ENCODE peak calls at places on chromosomes 1 and 21, in four cellular contexts. One of them, this sample, is unnamed.

GRCh38 chr1:202501281-202501680 is 152.8 kb downstream of the PPP1R12B start:
- DNase-seq in K562: no peak
- DNase-seq in HepG2: peak
- DNase-seq in H1: no peak
- DNase-seq in this sample: no peak

GRCh38 chr1:47569681-47570470 is 132.0 kb downstream of the FOXD2 start:
- DNase-seq in K562: no peak
- DNase-seq in HepG2: peak
- DNase-seq in H1: no peak
- DNase-seq in this sample: no peak

GRCh38 chr1:44693159-44693558 is 18.6 kb downstream of the ARMH1 start:
- DNase-seq in K562: no peak
- DNase-seq in HepG2: no peak
- DNase-seq in H1: no peak
- DNase-seq in this sample: no peak

GRCh38 chr1:19505694-19506457 is 20.5 kb upstream of the CAPZB start:
- DNase-seq in K562: no peak
- DNase-seq in HepG2: no peak
- DNase-seq in H1: no peak
- DNase-seq in this sample: peak

GRCh38 chr1:10378071-10378841 is 20.6 kb upstream of the PGD start:
- DNase-seq in K562: peak
- DNase-seq in HepG2: no peak
- DNase-seq in H1: no peak
- DNase-seq in this sample: no peak

GRCh38 chr1:107867422-107867821 is 97.6 kb downstream of the VAV3 start:
- DNase-seq in K562: no peak
- DNase-seq in HepG2: no peak
- DNase-seq in H1: peak
- DNase-seq in this sample: no peak

GRCh38 chr1:228106800-228107054 is 2.4 kb downstream of the MRPL55 start:
- DNase-seq in K562: peak
- DNase-seq in HepG2: no peak
- DNase-seq in H1: no peak
- DNase-seq in this sample: no peak

GRCh38 chr1:150162582-150162861 is 12.8 kb downstream of the PLEKHO1 start:
- DNase-seq in K562: no peak
- DNase-seq in HepG2: no peak
- DNase-seq in H1: no peak
- DNase-seq in this sample: no peak

GRCh38 chr1:246034630-246035029 is 472.4 kb downstream of the SMYD3 start:
- DNase-seq in K562: no peak
- DNase-seq in HepG2: no peak
- DNase-seq in H1: no peak
- DNase-seq in this sample: no peak
- TF ChIP-seq BRCA1 in K562: no peak
- TF ChIP-seq BRCA1 in HepG2: no peak
- TF ChIP-seq BRCA1 in H1: no peak
- TF ChIP-seq BRCA1 in this sample: no peak

GRCh38 chr1:224264321-224264720 is 65.7 kb downstream of the NVL start:
- DNase-seq in K562: no peak
- DNase-seq in HepG2: no peak
- DNase-seq in H1: no peak
- DNase-seq in this sample: no peak

GRCh38 chr1:224256642-224257041 is 73.3 kb downstream of the NVL start:
- DNase-seq in K562: no peak
- DNase-seq in HepG2: no peak
- DNase-seq in H1: no peak
- DNase-seq in this sample: no peak

GRCh38 chr1:224262373-224263054 is 67.5 kb downstream of the NVL start:
- DNase-seq in K562: peak
- DNase-seq in HepG2: no peak
- DNase-seq in H1: no peak
- DNase-seq in this sample: no peak

GRCh38 chr1:224258351-224258750 is 71.6 kb downstream of the NVL start:
- DNase-seq in K562: no peak
- DNase-seq in HepG2: no peak
- DNase-seq in H1: no peak
- DNase-seq in this sample: no peak

DNA sequence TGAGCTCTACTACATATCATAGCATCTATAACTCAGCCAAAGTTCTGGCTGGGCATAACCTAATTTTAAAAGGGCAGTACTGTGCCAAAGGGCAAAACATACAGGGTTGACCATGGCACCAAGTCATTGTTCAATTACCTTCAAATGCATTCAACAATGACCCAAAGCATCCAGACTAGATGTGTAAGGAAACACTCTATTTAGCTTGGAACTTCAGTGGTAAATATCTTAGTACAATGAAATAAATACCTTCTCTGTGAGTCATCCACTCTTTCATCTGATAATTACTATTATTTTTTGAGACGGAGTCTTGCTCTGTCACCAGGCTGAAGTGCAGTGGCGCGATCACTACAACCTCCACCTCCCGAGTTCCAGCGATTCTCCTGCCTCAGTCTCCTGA is 70.0 kb downstream of the NVL start:
- DNase-seq in K562: no peak
- DNase-seq in HepG2: no peak
- DNase-seq in H1: no peak
- DNase-seq in this sample: no peak
- TF ChIP-seq KDM1A in K562: no peak
- TF ChIP-seq KDM1A in HepG2: no peak
- TF ChIP-seq KDM1A in H1: no peak
- TF ChIP-seq KDM1A in this sample: no peak

GRCh38 chr1:154420172-154420571 is 15.0 kb downstream of the IL6R start:
- DNase-seq in K562: no peak
- DNase-seq in HepG2: peak
- DNase-seq in H1: no peak
- DNase-seq in this sample: no peak
- TF ChIP-seq ZNF274 in K562: no peak
- TF ChIP-seq ZNF274 in HepG2: no peak
- TF ChIP-seq ZNF274 in H1: no peak
- TF ChIP-seq ZNF274 in this sample: no peak

GRCh38 chr21:25506268-25506667 is 101.0 kb downstream of the MRPL39 start:
- DNase-seq in K562: no peak
- DNase-seq in HepG2: no peak
- DNase-seq in H1: no peak
- DNase-seq in this sample: no peak
- TF ChIP-seq BRCA1 in K562: no peak
- TF ChIP-seq BRCA1 in HepG2: no peak
- TF ChIP-seq BRCA1 in H1: no peak
- TF ChIP-seq BRCA1 in this sample: no peak

GRCh38 chr1:117639741-117640140 is 33.9 kb downstream of the TENT5C start:
- DNase-seq in K562: no peak
- DNase-seq in HepG2: no peak
- DNase-seq in H1: no peak
- DNase-seq in this sample: no peak

GRCh38 chr1:117638141-117638540 is 32.3 kb downstream of the TENT5C start:
- DNase-seq in K562: peak
- DNase-seq in HepG2: no peak
- DNase-seq in H1: no peak
- DNase-seq in this sample: no peak

GRCh38 chr1:117641536-117641935 is 35.7 kb downstream of the TENT5C start:
- DNase-seq in K562: no peak
- DNase-seq in HepG2: no peak
- DNase-seq in H1: no peak
- DNase-seq in this sample: no peak

GRCh38 chr1:117636637-117637425 is 31.0 kb downstream of the TENT5C start:
- DNase-seq in K562: no peak
- DNase-seq in HepG2: no peak
- DNase-seq in H1: no peak
- DNase-seq in this sample: no peak

GRCh38 chr1:117638759-117639158 is 32.9 kb downstream of the TENT5C start:
- DNase-seq in K562: peak
- DNase-seq in HepG2: no peak
- DNase-seq in H1: no peak
- DNase-seq in this sample: no peak
- TF ChIP-seq KDM1A in K562: no peak
- TF ChIP-seq KDM1A in HepG2: no peak
- TF ChIP-seq KDM1A in H1: no peak
- TF ChIP-seq KDM1A in this sample: no peak

GRCh38 chr1:5858844-5859407 is 133.3 kb downstream of the NPHP4 start:
- DNase-seq in K562: no peak
- DNase-seq in HepG2: no peak
- DNase-seq in H1: no peak
- DNase-seq in this sample: no peak
- TF ChIP-seq ZNF274 in K562: no peak
- TF ChIP-seq ZNF274 in HepG2: no peak
- TF ChIP-seq ZNF274 in H1: no peak
- TF ChIP-seq ZNF274 in this sample: no peak

GRCh38 chr1:232184561-232185530 is 445.1 kb downstream of the SIPA1L2 start:
- DNase-seq in K562: no peak
- DNase-seq in HepG2: no peak
- DNase-seq in H1: no peak
- DNase-seq in this sample: no peak

GRCh38 chr1:232183802-232184201 is 446.1 kb downstream of the SIPA1L2 start:
- DNase-seq in K562: no peak
- DNase-seq in HepG2: no peak
- DNase-seq in H1: no peak
- DNase-seq in this sample: no peak

GRCh38 chr1:232191560-232191959 is 438.4 kb downstream of the SIPA1L2 start:
- DNase-seq in K562: no peak
- DNase-seq in HepG2: no peak
- DNase-seq in H1: no peak
- DNase-seq in this sample: no peak

GRCh38 chr1:232183266-232183800 is 446.6 kb downstream of the SIPA1L2 start:
- DNase-seq in K562: no peak
- DNase-seq in HepG2: no peak
- DNase-seq in H1: no peak
- DNase-seq in this sample: no peak

DNA sequence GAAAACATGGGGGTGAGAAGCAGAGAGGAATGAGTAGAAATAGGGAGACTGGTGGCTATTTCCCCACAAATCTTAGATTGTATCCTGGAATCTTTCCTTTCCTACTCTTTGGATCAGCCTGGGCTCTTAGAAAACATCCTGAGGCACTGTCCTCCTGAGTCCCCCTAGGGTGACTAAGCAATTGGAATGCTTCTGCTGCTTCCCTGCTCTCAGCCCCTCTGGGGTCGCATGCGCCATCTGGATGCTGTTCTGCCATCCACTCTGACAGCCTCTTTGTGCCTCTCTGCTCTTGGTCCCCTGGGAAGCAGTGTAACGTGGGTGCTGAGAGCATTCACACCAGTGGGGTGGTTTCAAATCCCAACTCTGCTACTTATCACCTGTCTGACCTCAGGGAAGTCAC is 443.0 kb downstream of the SIPA1L2 start:
- DNase-seq in K562: no peak
- DNase-seq in HepG2: no peak
- DNase-seq in H1: peak
- DNase-seq in this sample: no peak
- TF ChIP-seq BRCA1 in K562: no peak
- TF ChIP-seq BRCA1 in HepG2: no peak
- TF ChIP-seq BRCA1 in H1: no peak
- TF ChIP-seq BRCA1 in this sample: no peak